ENCODE peak calls at places on chromosomes 16 and 17, in five cellular contexts. One of them, this sample, is unnamed.

GRCh38 chr16:3945751-3946603 is 65.5 kb upstream of the CREBBP start:
- DNase-seq in activated T-helper 9 cell treated with anti-CD3 and anti-CD28 coated beads, Interleukin-2, amount 50 U/mL, for 16 hours: no peak
- DNase-seq in NAMALWA: no peak
- DNase-seq in NCI-H1694 treated with DMSO at 0.1 percent for 48 hours: no peak
- DNase-seq in HT-29: peak; percentile 49
- DNase-seq in this sample: no peak

GRCh38 chr16:81293909-81294802 is 20.6 kb upstream of the GAN start:
- DNase-seq in NCI-H1694 treated with DMSO at 0.1 percent for 48 hours: no peak
- DNase-seq in NAMALWA: no peak
- DNase-seq in activated T-helper 9 cell treated with anti-CD3 and anti-CD28 coated beads, Interleukin-2, amount 50 U/mL, for 16 hours: no peak
- DNase-seq in HT-29: peak; percentile 80
- DNase-seq in this sample: no peak

GRCh38 chr16:15049581-15050180 is 6.2 kb downstream of the NTAN1 start:
- DNase-seq in HT-29: no peak
- DNase-seq in NAMALWA: no peak
- DNase-seq in NCI-H1694 treated with DMSO at 0.1 percent for 48 hours: no peak
- DNase-seq in activated T-helper 9 cell treated with anti-CD3 and anti-CD28 coated beads, Interleukin-2, amount 50 U/mL, for 16 hours: no peak
- DNase-seq in this sample: no peak

GRCh38 chr17:82789806-82790205 is 37.9 kb downstream of the TBCD start:
- DNase-seq in HT-29: no peak
- DNase-seq in activated T-helper 9 cell treated with anti-CD3 and anti-CD28 coated beads, Interleukin-2, amount 50 U/mL, for 16 hours: no peak
- DNase-seq in NAMALWA: no peak
- DNase-seq in NCI-H1694 treated with DMSO at 0.1 percent for 48 hours: no peak
- DNase-seq in this sample: no peak

GRCh38 chr17:57406131-57406980 is 150.0 kb downstream of the MSI2 start:
- DNase-seq in NCI-H1694 treated with DMSO at 0.1 percent for 48 hours: no peak
- DNase-seq in HT-29: peak; percentile 57
- DNase-seq in NAMALWA: no peak
- DNase-seq in activated T-helper 9 cell treated with anti-CD3 and anti-CD28 coated beads, Interleukin-2, amount 50 U/mL, for 16 hours: no peak
- DNase-seq in this sample: no peak

GRCh38 chr17:32261521-32261792 is 4.2 kb upstream of the RHBDL3 start:
- DNase-seq in NCI-H1694 treated with DMSO at 0.1 percent for 48 hours: no peak
- DNase-seq in HT-29: no peak
- DNase-seq in activated T-helper 9 cell treated with anti-CD3 and anti-CD28 coated beads, Interleukin-2, amount 50 U/mL, for 16 hours: no peak
- DNase-seq in NAMALWA: no peak
- DNase-seq in this sample: no peak

GRCh38 chr17:66850692-66851091 is 15.8 kb downstream of the CACNG5 start:
- DNase-seq in activated T-helper 9 cell treated with anti-CD3 and anti-CD28 coated beads, Interleukin-2, amount 50 U/mL, for 16 hours: no peak
- DNase-seq in NCI-H1694 treated with DMSO at 0.1 percent for 48 hours: no peak
- DNase-seq in HT-29: no peak
- DNase-seq in NAMALWA: no peak
- DNase-seq in this sample: no peak

GRCh38 chr17:9991351-9991750 is 86.3 kb upstream of the RCVRN start:
- DNase-seq in activated T-helper 9 cell treated with anti-CD3 and anti-CD28 coated beads, Interleukin-2, amount 50 U/mL, for 16 hours: no peak
- DNase-seq in NCI-H1694 treated with DMSO at 0.1 percent for 48 hours: no peak
- DNase-seq in HT-29: no peak
- DNase-seq in NAMALWA: no peak
- DNase-seq in this sample: no peak

GRCh38 chr17:20157078-20157360 is 147.9 kb downstream of the SPECC1 start:
- DNase-seq in NCI-H1694 treated with DMSO at 0.1 percent for 48 hours: no peak
- DNase-seq in NAMALWA: no peak
- DNase-seq in HT-29: no peak
- DNase-seq in activated T-helper 9 cell treated with anti-CD3 and anti-CD28 coated beads, Interleukin-2, amount 50 U/mL, for 16 hours: no peak
- DNase-seq in this sample: no peak

GRCh38 chr17:73439597-73439996 is 127.8 kb upstream of the CDC42EP4 start:
- DNase-seq in NAMALWA: no peak
- DNase-seq in NCI-H1694 treated with DMSO at 0.1 percent for 48 hours: no peak
- DNase-seq in HT-29: no peak
- DNase-seq in activated T-helper 9 cell treated with anti-CD3 and anti-CD28 coated beads, Interleukin-2, amount 50 U/mL, for 16 hours: no peak
- DNase-seq in this sample: no peak

GRCh38 chr17:82937411-82938371 is 97.9 kb upstream of the ZNF750 start:
- DNase-seq in HT-29: no peak
- DNase-seq in NCI-H1694 treated with DMSO at 0.1 percent for 48 hours: no peak
- DNase-seq in NAMALWA: no peak
- DNase-seq in activated T-helper 9 cell treated with anti-CD3 and anti-CD28 coated beads, Interleukin-2, amount 50 U/mL, for 16 hours: no peak
- DNase-seq in this sample: no peak

GRCh38 chr16:17070882-17071592 is 399.7 kb downstream of the XYLT1 start:
- DNase-seq in NAMALWA: peak; percentile 98
- DNase-seq in HT-29: peak; percentile 15
- DNase-seq in activated T-helper 9 cell treated with anti-CD3 and anti-CD28 coated beads, Interleukin-2, amount 50 U/mL, for 16 hours: peak; percentile 78
- DNase-seq in NCI-H1694 treated with DMSO at 0.1 percent for 48 hours: peak; percentile 4
- DNase-seq in this sample: peak; percentile 87

GRCh38 chr16:81608515-81609209 is 164.1 kb downstream of the CMIP start:
- DNase-seq in NAMALWA: peak; percentile 32
- DNase-seq in NCI-H1694 treated with DMSO at 0.1 percent for 48 hours: no peak
- DNase-seq in activated T-helper 9 cell treated with anti-CD3 and anti-CD28 coated beads, Interleukin-2, amount 50 U/mL, for 16 hours: no peak
- DNase-seq in HT-29: no peak
- DNase-seq in this sample: no peak

GRCh38 chr17:78329263-78330059 is 30.4 kb downstream of the SOCS3 start:
- DNase-seq in NAMALWA: no peak
- DNase-seq in activated T-helper 9 cell treated with anti-CD3 and anti-CD28 coated beads, Interleukin-2, amount 50 U/mL, for 16 hours: no peak
- DNase-seq in NCI-H1694 treated with DMSO at 0.1 percent for 48 hours: no peak
- DNase-seq in HT-29: peak; percentile 22
- DNase-seq in this sample: no peak

GRCh38 chr17:8459109-8459508 is 23.4 kb downstream of the NDEL1 start:
- DNase-seq in NCI-H1694 treated with DMSO at 0.1 percent for 48 hours: no peak
- DNase-seq in NAMALWA: no peak
- DNase-seq in activated T-helper 9 cell treated with anti-CD3 and anti-CD28 coated beads, Interleukin-2, amount 50 U/mL, for 16 hours: no peak
- DNase-seq in HT-29: no peak
- DNase-seq in this sample: no peak

GRCh38 chr17:71315568-71315967 is 805.3 kb upstream of the SOX9 start:
- DNase-seq in NCI-H1694 treated with DMSO at 0.1 percent for 48 hours: no peak
- DNase-seq in HT-29: no peak
- DNase-seq in activated T-helper 9 cell treated with anti-CD3 and anti-CD28 coated beads, Interleukin-2, amount 50 U/mL, for 16 hours: no peak
- DNase-seq in NAMALWA: no peak
- DNase-seq in this sample: no peak

GRCh38 chr17:19321481-19322128 is 40.9 kb downstream of the B9D1 start:
- DNase-seq in HT-29: no peak
- DNase-seq in NCI-H1694 treated with DMSO at 0.1 percent for 48 hours: no peak
- DNase-seq in NAMALWA: no peak
- DNase-seq in activated T-helper 9 cell treated with anti-CD3 and anti-CD28 coated beads, Interleukin-2, amount 50 U/mL, for 16 hours: no peak
- DNase-seq in this sample: no peak

GRCh38 chr16:26649646-26650045 is 417.1 kb upstream of the C16orf82 start:
- DNase-seq in activated T-helper 9 cell treated with anti-CD3 and anti-CD28 coated beads, Interleukin-2, amount 50 U/mL, for 16 hours: no peak
- DNase-seq in NAMALWA: no peak
- DNase-seq in HT-29: no peak
- DNase-seq in NCI-H1694 treated with DMSO at 0.1 percent for 48 hours: no peak
- DNase-seq in this sample: no peak

GRCh38 chr17:73638556-73638955 is 5.7 kb downstream of the SDK2 start:
- DNase-seq in HT-29: no peak
- DNase-seq in NCI-H1694 treated with DMSO at 0.1 percent for 48 hours: no peak
- DNase-seq in activated T-helper 9 cell treated with anti-CD3 and anti-CD28 coated beads, Interleukin-2, amount 50 U/mL, for 16 hours: no peak
- DNase-seq in NAMALWA: no peak
- DNase-seq in this sample: no peak

GRCh38 chr16:70523621-70524405 is at the start of gene SF3B3:
- DNase-seq in HT-29: peak; percentile 84
- DNase-seq in activated T-helper 9 cell treated with anti-CD3 and anti-CD28 coated beads, Interleukin-2, amount 50 U/mL, for 16 hours: peak; percentile 58
- DNase-seq in NAMALWA: peak; percentile 84
- DNase-seq in NCI-H1694 treated with DMSO at 0.1 percent for 48 hours: peak; percentile 82
- DNase-seq in this sample: peak; percentile 85

GRCh38 chr16:3503513-3503912 is 2.7 kb downstream of the CLUAP1 start:
- DNase-seq in activated T-helper 9 cell treated with anti-CD3 and anti-CD28 coated beads, Interleukin-2, amount 50 U/mL, for 16 hours: peak; percentile 17
- DNase-seq in NCI-H1694 treated with DMSO at 0.1 percent for 48 hours: no peak
- DNase-seq in HT-29: no peak
- DNase-seq in NAMALWA: no peak
- DNase-seq in this sample: peak; percentile 79

This sample was measured in RPMI8226.